ENCODE peak calls at places on chromosomes 6 and 20, in five cellular contexts. V is NB4; U is stimulated activated CD4-positive, alpha-beta T cell treated with anti-CD3 and anti-CD28 coated beads, Interleukin-15, amount 100 ng/mL, for 1 hour; Y is myocyte; O is substantia nigra. Q is an unnamed sample.
A peak's percentile ranks its signal among the peaks of the same experiment; 100 is the strongest.

GRCh38 chr6:158856261-158856660 is 37.1 kb upstream of the EZR start:
- DNase-seq in V (no peak), U (no peak), Y (no peak), O (no peak), Q (no peak)

GRCh38 chr6:137005073-137005472 is 39.7 kb downstream of the IL20RA start:
- DNase-seq in V (no peak), U (no peak), Y (no peak), O (no peak), Q (no peak)

GRCh38 chr20:58982406-58983114 is 1.5 kb downstream of the NELFCD start:
- DNase-seq in V (no peak), U (no peak), Y (no peak), O (no peak), Q (no peak)

GRCh38 chr6:16305246-16305725 is 66.9 kb downstream of the GMPR start:
- DNase-seq in V (peak; percentile 97), U (no peak), Y (no peak), O (no peak), Q (no peak)

GRCh38 chr6:49543087-49543858 is 7.2 kb upstream of the C6orf141 start:
- DNase-seq in V (peak; percentile 32), U (no peak), Y (no peak), O (no peak), Q (peak; percentile 81)

GRCh38 chr20:2745936-2746635 is 53.5 kb downstream of the EBF4 start:
- DNase-seq in V (no peak), U (no peak), Y (no peak), O (no peak), Q (no peak)

GRCh38 chr6:31175961-31176360 is 5.5 kb upstream of the POU5F1 start:
- DNase-seq in V (no peak), U (no peak), Y (peak; percentile 97), O (no peak), Q (peak; percentile 45)

GRCh38 chr6:6600865-6601264 is 12.3 kb downstream of the LY86 start:
- DNase-seq in V (no peak), U (no peak), Y (no peak), O (no peak), Q (no peak)

GRCh38 chr6:91094341-91094740 is 507.5 kb upstream of the MAP3K7 start:
- DNase-seq in V (no peak), U (no peak), Y (no peak), O (no peak), Q (no peak)

GRCh38 chr6:162409986-162410715 is 317.4 kb downstream of the PRKN start:
- DNase-seq in V (no peak), U (no peak), Y (no peak), O (no peak), Q (no peak)

GRCh38 chr6:159473844-159474243 is 219.2 kb downstream of the SOD2 start:
- DNase-seq in V (no peak), U (no peak), Y (no peak), O (no peak), Q (no peak)

GRCh38 chr6:44960898-44961297 is 367.2 kb upstream of the RUNX2 start:
- DNase-seq in V (no peak), U (no peak), Y (no peak), O (no peak), Q (no peak)

GRCh38 chr20:4151342-4151741 is 136.0 kb upstream of the RNF24 start:
- DNase-seq in V (no peak), U (no peak), Y (no peak), O (no peak), Q (no peak)

GRCh38 chr6:158787395-158787794 is 31.8 kb downstream of the EZR start:
- DNase-seq in V (no peak), U (no peak), Y (no peak), O (no peak), Q (no peak)

GRCh38 chr6:20210158-20210557 is 2.1 kb downstream of the MBOAT1 start:
- DNase-seq in V (no peak), U (no peak), Y (no peak), O (no peak), Q (no peak)

GRCh38 chr6:96948631-96949030 is 24.1 kb downstream of the KLHL32 start:
- DNase-seq in V (no peak), U (no peak), Y (no peak), O (no peak), Q (no peak)

GRCh38 chr20:5480824-5481600 is 164.3 kb upstream of the PROKR2 start:
- DNase-seq in V (no peak), U (no peak), Y (peak; percentile 69), O (no peak), Q (no peak)

GRCh38 chr20:24032412-24032898 is 43.9 kb upstream of the GGTLC1 start:
- DNase-seq in V (no peak), U (no peak), Y (no peak), O (no peak), Q (no peak)

GRCh38 chr6:76839505-76839904 is 623.8 kb downstream of the HTR1B start:
- DNase-seq in V (no peak), U (no peak), Y (no peak), O (no peak), Q (no peak)

GRCh38 chr6:159604443-159604956 is 88.5 kb downstream of the SOD2 start:
- DNase-seq in V (no peak), U (no peak), Y (no peak), O (no peak), Q (no peak)

GRCh38 chr6:121442591-121442990 is 7.1 kb downstream of the GJA1 start:
- DNase-seq in V (no peak), U (no peak), Y (no peak), O (no peak), Q (no peak)

GRCh38 chr6:1179571-1180459 is 132.1 kb upstream of the FOXQ1 start:
- DNase-seq in V (no peak), U (no peak), Y (no peak), O (no peak), Q (no peak)

GRCh38 chr6:81683928-81684327 is 68.6 kb downstream of the TENT5A start:
- DNase-seq in V (no peak), U (no peak), Y (no peak), O (no peak), Q (no peak)

GRCh38 chr6:140140891-140141290 is 766.4 kb upstream of the CITED2 start:
- DNase-seq in V (no peak), U (no peak), Y (no peak), O (no peak), Q (no peak)

GRCh38 chr6:132298344-132298949 is 102.8 kb downstream of the MOXD1 start:
- DNase-seq in V (peak; percentile 49), U (no peak), Y (peak; percentile 76), O (no peak), Q (peak; percentile 78)

GRCh38 chr20:38680492-38681118 is 43.7 kb upstream of the SLC32A1 start:
- DNase-seq in V (peak; percentile 59), U (no peak), Y (peak; percentile 71), O (no peak), Q (peak; percentile 45)

GRCh38 chr6:142846883-142847287 is 98.1 kb downstream of the HIVEP2 start:
- DNase-seq in V (no peak), U (no peak), Y (peak; percentile 94), O (no peak), Q (no peak)

GRCh38 chr20:49768204-49769124 is 44.2 kb upstream of the SLC9A8 start:
- DNase-seq in V (peak; percentile 97), U (no peak), Y (peak; percentile 73), O (no peak), Q (peak; percentile 78)